ENCODE peak calls at places on chromosomes 12 and 14, in five cellular contexts. G is AG09309, A is D721Med, B is ovary, Y is astrocyte of the spinal cord. L is an unnamed sample.

GRCh38 chr12:42730286-42730685 is 140.7 kb upstream of the PRICKLE1 start:
- DNase-seq in A (no peak), G (no peak), B (no peak), Y (peak; percentile 67), L (no peak)

GRCh38 chr14:91008759-91009409 is 51.6 kb downstream of the RPS6KA5 start:
- DNase-seq in A (no peak), Y (no peak), G (no peak), B (no peak), L (no peak)

GRCh38 chr14:81033841-81034240 is 78.4 kb downstream of the TSHR start:
- DNase-seq in B (no peak), Y (no peak), G (no peak), A (no peak), L (no peak)

GRCh38 chr12:104263580-104264358 is 39.8 kb upstream of the EID3 start:
- DNase-seq in G (peak; percentile 60), B (no peak), Y (no peak), A (no peak), L (no peak)

GRCh38 chr14:74963705-74964271 is 8.4 kb upstream of the PGF start:
- DNase-seq in A (no peak), G (no peak), Y (peak; percentile 76), B (no peak), L (no peak)

GRCh38 chr14:99674064-99674650 is 9.9 kb upstream of the CYP46A1 start:
- DNase-seq in B (no peak), G (no peak), Y (no peak), A (no peak), L (no peak)

GRCh38 chr14:78764240-78764639 is 594.1 kb downstream of the NRXN3 start:
- DNase-seq in A (no peak), B (no peak), Y (peak; percentile 64), G (no peak), L (no peak)

GRCh38 chr14:96309907-96310330 is 53.2 kb downstream of the ATG2B start:
- DNase-seq in B (no peak), A (no peak), G (no peak), Y (peak; percentile 2), L (no peak)

GRCh38 chr12:6276936-6277615 is 33.4 kb upstream of the PLEKHG6 start:
- DNase-seq in A (no peak), B (no peak), Y (no peak), G (no peak), L (no peak)

GRCh38 chr14:99660794-99661193 is 15.9 kb downstream of the HHIPL1 start:
- DNase-seq in A (no peak), B (no peak), G (no peak), Y (no peak), L (no peak)

GRCh38 chr14:105925615-105926414 is 399.4 kb downstream of the TMEM121 start:
- DNase-seq in B (no peak), Y (no peak), A (no peak), G (no peak), L (no peak)

GRCh38 chr12:3748620-3749019 is 4.3 kb downstream of the CRACR2A start:
- DNase-seq in G (no peak), Y (no peak), A (no peak), B (no peak), L (no peak)

GRCh38 chr12:49331360-49332222 is 5.4 kb downstream of the C1QL4 start:
- DNase-seq in Y (peak; percentile 82), G (peak; percentile 40), A (peak; percentile 78), B (no peak), L (no peak)

GRCh38 chr12:104520242-104520900 is 63.6 kb downstream of the CHST11 start:
- DNase-seq in B (no peak), Y (no peak), G (no peak), A (peak; percentile 48), L (peak; percentile 53)

GRCh38 chr14:62101650-62102355 is 339.6 kb downstream of the SNAPC1 start:
- DNase-seq in B (no peak), G (no peak), A (no peak), Y (no peak), L (no peak)

GRCh38 chr14:73663548-73664212 is 18.9 kb downstream of the DNAL1 start:
- DNase-seq in G (no peak), B (no peak), Y (no peak), A (no peak), L (no peak)

GRCh38 chr12:26451763-26452162 is 256.4 kb downstream of the SSPN start:
- DNase-seq in G (no peak), B (no peak), Y (no peak), A (no peak), L (no peak)

GRCh38 chr12:104457746-104458644 is 1.2 kb downstream of the CHST11 start:
- DNase-seq in Y (no peak), G (no peak), A (no peak), B (peak; percentile 28), L (peak; percentile 57)

GRCh38 chr12:29041621-29042020 is 107.5 kb upstream of the FAR2 start:
- DNase-seq in G (peak; percentile 81), B (no peak), A (no peak), Y (peak; percentile 91), L (no peak)

GRCh38 chr12:41983394-41983793 is 161.3 kb downstream of the GXYLT1 start:
- DNase-seq in Y (peak; percentile 9), G (no peak), B (no peak), A (no peak), L (no peak)

GRCh38 chr12:109777544-109777943 is 55.7 kb downstream of the TRPV4 start:
- DNase-seq in B (no peak), G (no peak), A (no peak), Y (no peak), L (no peak)

GRCh38 chr14:71198681-71199080 is 291.4 kb downstream of the PCNX1 start:
- DNase-seq in B (no peak), Y (no peak), A (no peak), G (no peak), L (no peak)

GRCh38 chr14:102215522-102216250 is 76.0 kb downstream of the WDR20 start:
- DNase-seq in A (no peak), B (no peak), G (no peak), Y (peak; percentile 32), L (no peak)

GRCh38 chr12:65169311-65170244 is at the start of gene LEMD3:
- DNase-seq in B (peak; percentile 90), Y (peak; percentile 89), G (peak; percentile 28), A (peak; percentile 81), L (peak; percentile 87)

GRCh38 chr12:65170245-65170881 is 980 bp downstream of the LEMD3 start:
- DNase-seq in G (no peak), B (peak; percentile 43), Y (peak; percentile 50), A (peak; percentile 20), L (peak; percentile 52)

GRCh38 chr12:65171073-65171472 is 1.7 kb downstream of the LEMD3 start:
- DNase-seq in G (no peak), B (no peak), Y (no peak), A (no peak), L (no peak)

GRCh38 chr12:65168606-65169310 is 625 bp upstream of the LEMD3 start:
- DNase-seq in B (no peak), A (no peak), G (no peak), Y (no peak), L (no peak)

DNA sequence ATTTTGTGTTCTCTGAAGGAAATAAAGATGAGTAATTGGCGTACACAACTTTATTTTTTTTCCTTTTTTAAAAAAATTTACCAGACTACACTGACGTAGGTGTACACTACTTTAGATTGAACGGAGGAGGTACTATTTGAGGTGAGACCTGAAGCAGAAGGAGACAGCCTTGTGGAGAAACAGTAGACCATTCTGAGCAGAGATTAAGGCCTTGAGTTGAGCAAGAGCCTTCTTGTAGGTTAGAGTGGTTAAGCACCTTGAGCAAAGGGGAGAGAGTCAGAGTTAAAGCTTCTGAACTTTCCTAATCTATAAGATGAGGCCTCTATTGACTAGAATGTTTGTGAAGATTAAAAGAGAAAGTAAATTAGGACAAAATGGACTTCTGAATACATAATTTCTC is 2.5 kb downstream of the LEMD3 start:
- DNase-seq in A (no peak), Y (no peak), G (no peak), B (no peak), L (no peak)
- TF ChIP-seq CTCF in A (no peak), Y (no peak), G (no peak), B (no peak), L (no peak)

DNA sequence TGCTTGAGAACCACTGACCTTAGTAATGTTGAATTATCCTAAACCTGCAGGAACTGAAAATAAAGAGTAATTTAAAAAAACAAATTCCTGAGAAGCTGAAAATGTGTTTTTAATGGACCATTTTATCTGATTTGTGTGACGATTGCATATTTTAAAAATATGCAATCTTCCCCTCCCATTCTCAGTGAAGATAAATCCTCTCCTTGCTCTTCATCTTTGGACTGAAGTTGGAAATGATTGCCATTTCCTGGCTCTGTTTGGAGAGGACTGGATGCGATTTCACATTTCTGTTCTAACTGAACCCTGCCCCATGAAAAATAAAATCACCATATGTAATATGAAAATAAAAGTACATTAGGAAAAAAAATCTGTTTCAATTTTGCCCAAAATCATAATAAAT is 216.3 kb downstream of the SLC6A15 start:
- DNase-seq in G (peak; percentile 29), Y (no peak), B (no peak), A (no peak), L (no peak)
- TF ChIP-seq CTCF in G (no peak), Y (no peak), B (no peak), A (no peak), L (no peak)

GRCh38 chr12:16950041-16950677 is 344.2 kb upstream of the LMO3 start:
- DNase-seq in Y (no peak), B (no peak), G (no peak), A (no peak), L (no peak)
- TF ChIP-seq CTCF in Y (no peak), B (no peak), G (no peak), A (no peak), L (no peak)

GRCh38 chr12:90410962-90411361 is 544.0 kb downstream of the CCER1 start:
- DNase-seq in A (no peak), G (no peak), Y (no peak), B (no peak), L (no peak)

GRCh38 chr12:90404071-90404470 is 550.9 kb downstream of the CCER1 start:
- DNase-seq in Y (no peak), A (no peak), G (no peak), B (no peak), L (no peak)

DNA sequence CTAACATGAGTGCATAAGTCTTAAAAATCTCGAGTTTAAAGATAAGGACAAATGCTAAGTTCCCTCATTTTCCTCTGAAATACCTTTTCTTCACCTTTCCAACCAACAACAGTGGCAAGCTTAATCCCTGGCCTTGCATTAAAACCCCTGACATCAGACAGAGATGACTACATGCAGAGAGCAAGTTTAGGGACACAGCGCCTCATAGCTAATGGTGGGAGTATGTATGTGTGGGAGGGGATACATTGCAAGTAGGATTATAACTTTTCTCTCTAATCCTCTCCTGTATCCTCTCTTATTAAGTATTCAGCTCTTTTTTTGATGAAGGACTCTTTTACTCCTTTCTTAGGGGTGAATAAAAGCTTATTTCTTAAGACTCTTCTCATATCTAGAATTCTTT is 547.1 kb downstream of the CCER1 start:
- DNase-seq in A (no peak), G (no peak), Y (no peak), B (no peak), L (no peak)
- TF ChIP-seq CTCF in A (peak; percentile 32), G (no peak), Y (no peak), B (no peak), L (no peak)

GRCh38 chr12:122835693-122836026 is 403 bp downstream of the HIP1R start:
- DNase-seq in B (no peak), Y (no peak), A (no peak), G (no peak), L (peak; percentile 59)
- TF ChIP-seq CTCF in B (no peak), Y (no peak), A (no peak), G (no peak), L (no peak)

GRCh38 chr12:57737467-57738141 is 938 bp downstream of the AGAP2 start:
- DNase-seq in G (no peak), B (no peak), Y (no peak), A (no peak), L (no peak)
- TF ChIP-seq CTCF in G (peak; percentile 37), B (no peak), Y (peak; percentile 35), A (peak; percentile 27), L (no peak)

GRCh38 chr12:129312048-129312447 is 458.8 kb downstream of the GLT1D1 start:
- DNase-seq in Y (no peak), G (no peak), B (no peak), A (no peak), L (no peak)
- TF ChIP-seq CTCF in Y (no peak), G (no peak), B (no peak), A (no peak), L (no peak)